ENCODE peak calls at places on chromosomes 6 and 20, in nine cellular contexts. One of them, this sample, is unnamed.

GRCh38 chr6:6752129-6752528 is 163.6 kb downstream of the LY86 start:
- DNase-seq in A673: no peak
- DNase-seq in left ventricle myocardium inferior: no peak
- DNase-seq in thyroid gland: peak; percentile 65
- DNase-seq in small intestine: no peak
- DNase-seq in PC-9: no peak
- DNase-seq in neural progenitor cell: peak; percentile 63
- DNase-seq in lower lobe of right lung: no peak
- DNase-seq in uterus: peak; percentile 30
- DNase-seq in this sample: no peak

GRCh38 chr6:28353981-28354676 is 4.4 kb downstream of the ZKSCAN3 start:
- DNase-seq in A673: no peak
- DNase-seq in left ventricle myocardium inferior: peak; percentile 30
- DNase-seq in thyroid gland: peak; percentile 27
- DNase-seq in small intestine: peak; percentile 25
- DNase-seq in PC-9: peak; percentile 65
- DNase-seq in neural progenitor cell: no peak
- DNase-seq in lower lobe of right lung: peak; percentile 77
- DNase-seq in uterus: peak; percentile 81
- DNase-seq in this sample: peak; percentile 81

GRCh38 chr6:19892250-19892649 is 55.1 kb downstream of the ID4 start:
- DNase-seq in A673: no peak
- DNase-seq in left ventricle myocardium inferior: no peak
- DNase-seq in thyroid gland: peak; percentile 77
- DNase-seq in small intestine: no peak
- DNase-seq in PC-9: peak; percentile 97
- DNase-seq in neural progenitor cell: no peak
- DNase-seq in lower lobe of right lung: peak; percentile 65
- DNase-seq in uterus: no peak
- DNase-seq in this sample: no peak

GRCh38 chr6:150299873-150300485 is 68.8 kb upstream of the IYD start:
- DNase-seq in A673: no peak
- DNase-seq in left ventricle myocardium inferior: peak; percentile 27
- DNase-seq in thyroid gland: no peak
- DNase-seq in small intestine: no peak
- DNase-seq in PC-9: no peak
- DNase-seq in neural progenitor cell: no peak
- DNase-seq in lower lobe of right lung: no peak
- DNase-seq in uterus: no peak
- DNase-seq in this sample: no peak

GRCh38 chr6:38572186-38572813 is 67.4 kb downstream of the BTBD9 start:
- DNase-seq in A673: peak; percentile 17
- DNase-seq in left ventricle myocardium inferior: no peak
- DNase-seq in thyroid gland: no peak
- DNase-seq in small intestine: peak; percentile 13
- DNase-seq in PC-9: no peak
- DNase-seq in neural progenitor cell: no peak
- DNase-seq in lower lobe of right lung: no peak
- DNase-seq in uterus: no peak
- DNase-seq in this sample: no peak

GRCh38 chr6:1390071-1390804 is 862 bp downstream of the FOXF2 start:
- DNase-seq in A673: peak; percentile 49
- DNase-seq in left ventricle myocardium inferior: no peak
- DNase-seq in thyroid gland: no peak
- DNase-seq in small intestine: no peak
- DNase-seq in PC-9: no peak
- DNase-seq in neural progenitor cell: peak; percentile 76
- DNase-seq in lower lobe of right lung: no peak
- DNase-seq in uterus: no peak
- DNase-seq in this sample: peak; percentile 81

GRCh38 chr20:44402391-44403193 is 47.1 kb downstream of the HNF4A start:
- DNase-seq in A673: no peak
- DNase-seq in left ventricle myocardium inferior: no peak
- DNase-seq in thyroid gland: no peak
- DNase-seq in small intestine: peak; percentile 64
- DNase-seq in PC-9: peak; percentile 69
- DNase-seq in neural progenitor cell: no peak
- DNase-seq in lower lobe of right lung: no peak
- DNase-seq in uterus: no peak
- DNase-seq in this sample: no peak

GRCh38 chr6:56292505-56293181 is 45.3 kb upstream of the COL21A1 start:
- DNase-seq in A673: peak; percentile 83
- DNase-seq in left ventricle myocardium inferior: no peak
- DNase-seq in thyroid gland: no peak
- DNase-seq in small intestine: peak; percentile 43
- DNase-seq in PC-9: peak; percentile 40
- DNase-seq in neural progenitor cell: peak; percentile 73
- DNase-seq in lower lobe of right lung: no peak
- DNase-seq in uterus: peak; percentile 42
- DNase-seq in this sample: peak; percentile 54

GRCh38 chr20:45290677-45291355 is 15.8 kb upstream of the RBPJL start:
- DNase-seq in A673: peak; percentile 90
- DNase-seq in left ventricle myocardium inferior: peak; percentile 68
- DNase-seq in thyroid gland: peak; percentile 81
- DNase-seq in small intestine: peak; percentile 84
- DNase-seq in PC-9: peak; percentile 87
- DNase-seq in neural progenitor cell: peak; percentile 84
- DNase-seq in lower lobe of right lung: peak; percentile 88
- DNase-seq in uterus: peak; percentile 47
- DNase-seq in this sample: peak; percentile 81

GRCh38 chr6:35019171-35019570 is 122.0 kb downstream of the TCP11 start:
- DNase-seq in A673: no peak
- DNase-seq in left ventricle myocardium inferior: no peak
- DNase-seq in thyroid gland: no peak
- DNase-seq in small intestine: no peak
- DNase-seq in PC-9: no peak
- DNase-seq in neural progenitor cell: no peak
- DNase-seq in lower lobe of right lung: peak; percentile 55
- DNase-seq in uterus: no peak
- DNase-seq in this sample: no peak

GRCh38 chr20:6919792-6920468 is 152.4 kb downstream of the BMP2 start:
- DNase-seq in A673: no peak
- DNase-seq in left ventricle myocardium inferior: no peak
- DNase-seq in thyroid gland: no peak
- DNase-seq in small intestine: no peak
- DNase-seq in PC-9: no peak
- DNase-seq in neural progenitor cell: no peak
- DNase-seq in lower lobe of right lung: no peak
- DNase-seq in uterus: no peak
- DNase-seq in this sample: no peak

GRCh38 chr6:11412011-11412424 is 125.5 kb upstream of the TMEM170B start:
- DNase-seq in A673: peak; percentile 35
- DNase-seq in left ventricle myocardium inferior: no peak
- DNase-seq in thyroid gland: no peak
- DNase-seq in small intestine: no peak
- DNase-seq in PC-9: no peak
- DNase-seq in neural progenitor cell: peak; percentile 70
- DNase-seq in lower lobe of right lung: no peak
- DNase-seq in uterus: no peak
- DNase-seq in this sample: peak; percentile 11

GRCh38 chr6:159977242-159978214 is 8.6 kb downstream of the IGF2R start:
- DNase-seq in A673: peak; percentile 73
- DNase-seq in left ventricle myocardium inferior: peak; percentile 76
- DNase-seq in thyroid gland: no peak
- DNase-seq in small intestine: no peak
- DNase-seq in PC-9: no peak
- DNase-seq in neural progenitor cell: peak; percentile 19
- DNase-seq in lower lobe of right lung: no peak
- DNase-seq in uterus: peak; percentile 85
- DNase-seq in this sample: no peak

GRCh38 chr20:7716286-7716972 is 223.8 kb downstream of the HAO1 start:
- DNase-seq in A673: no peak
- DNase-seq in left ventricle myocardium inferior: no peak
- DNase-seq in thyroid gland: no peak
- DNase-seq in small intestine: no peak
- DNase-seq in PC-9: no peak
- DNase-seq in neural progenitor cell: no peak
- DNase-seq in lower lobe of right lung: no peak
- DNase-seq in uterus: no peak
- DNase-seq in this sample: no peak

GRCh38 chr6:105431226-105431625 is 28.3 kb upstream of the PREP start:
- DNase-seq in A673: peak; percentile 60
- DNase-seq in left ventricle myocardium inferior: no peak
- DNase-seq in thyroid gland: no peak
- DNase-seq in small intestine: peak; percentile 55
- DNase-seq in PC-9: peak; percentile 25
- DNase-seq in neural progenitor cell: peak; percentile 56
- DNase-seq in lower lobe of right lung: no peak
- DNase-seq in uterus: no peak
- DNase-seq in this sample: no peak

GRCh38 chr6:147759088-147759487 is 250.6 kb downstream of the SAMD5 start:
- DNase-seq in A673: peak; percentile 27
- DNase-seq in left ventricle myocardium inferior: no peak
- DNase-seq in thyroid gland: no peak
- DNase-seq in small intestine: no peak
- DNase-seq in PC-9: no peak
- DNase-seq in neural progenitor cell: no peak
- DNase-seq in lower lobe of right lung: no peak
- DNase-seq in uterus: no peak
- DNase-seq in this sample: no peak

GRCh38 chr6:51350308-51350904 is 531.7 kb downstream of the TFAP2B start:
- DNase-seq in A673: peak; percentile 27
- DNase-seq in left ventricle myocardium inferior: no peak
- DNase-seq in thyroid gland: no peak
- DNase-seq in small intestine: no peak
- DNase-seq in PC-9: no peak
- DNase-seq in neural progenitor cell: no peak
- DNase-seq in lower lobe of right lung: no peak
- DNase-seq in uterus: no peak
- DNase-seq in this sample: no peak

GRCh38 chr6:18488526-18489270 is 101.5 kb downstream of the RNF144B start:
- DNase-seq in A673: no peak
- DNase-seq in left ventricle myocardium inferior: no peak
- DNase-seq in thyroid gland: no peak
- DNase-seq in small intestine: no peak
- DNase-seq in PC-9: no peak
- DNase-seq in neural progenitor cell: no peak
- DNase-seq in lower lobe of right lung: no peak
- DNase-seq in uterus: no peak
- DNase-seq in this sample: peak; percentile 60

DNA sequence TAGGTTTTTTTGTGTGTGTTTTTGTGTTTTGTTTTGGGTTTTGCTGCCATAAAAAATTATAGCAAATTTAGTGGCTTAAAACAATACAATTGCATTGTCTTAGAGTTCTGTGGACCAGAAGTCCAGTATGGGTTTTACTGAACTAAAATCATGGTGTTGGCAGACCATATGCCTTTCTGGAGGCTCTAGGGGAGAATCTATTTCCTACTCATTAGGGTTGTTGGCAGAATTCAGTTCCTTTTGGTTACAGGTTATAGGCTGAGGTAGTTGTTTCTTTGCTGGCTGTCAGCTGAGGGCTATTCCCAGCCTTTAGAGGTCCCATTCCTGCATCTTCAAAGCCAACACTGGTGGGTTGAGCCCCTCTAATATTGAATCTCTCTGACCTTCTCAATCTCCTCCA is 181.3 kb downstream of the IBTK start:
- DNase-seq in A673: no peak
- DNase-seq in left ventricle myocardium inferior: no peak
- DNase-seq in thyroid gland: no peak
- DNase-seq in small intestine: no peak
- DNase-seq in PC-9: no peak
- DNase-seq in neural progenitor cell: no peak
- DNase-seq in lower lobe of right lung: no peak
- DNase-seq in uterus: no peak
- DNase-seq in this sample: no peak
- H3K27ac ChIP-seq in A673: no peak overlapping the region
- H3K27ac ChIP-seq in left ventricle myocardium inferior: no peak overlapping the region
- H3K27ac ChIP-seq in thyroid gland: no peak overlapping the region
- H3K27ac ChIP-seq in small intestine: no peak overlapping the region
- H3K27ac ChIP-seq in PC-9: no peak overlapping the region
- H3K27ac ChIP-seq in neural progenitor cell: no peak overlapping the region
- H3K27ac ChIP-seq in lower lobe of right lung: no peak overlapping the region
- H3K27ac ChIP-seq in uterus: no peak overlapping the region
- H3K27ac ChIP-seq in this sample: no peak overlapping the region

GRCh38 chr6:155261146-155261900 is 2.5 kb upstream of the CLDN20 start:
- DNase-seq in A673: no peak
- DNase-seq in left ventricle myocardium inferior: no peak
- DNase-seq in thyroid gland: no peak
- DNase-seq in small intestine: no peak
- DNase-seq in PC-9: no peak
- DNase-seq in neural progenitor cell: peak; percentile 70
- DNase-seq in lower lobe of right lung: no peak
- DNase-seq in uterus: no peak
- DNase-seq in this sample: no peak
- H3K27ac ChIP-seq in A673: no peak overlapping the region
- H3K27ac ChIP-seq in left ventricle myocardium inferior: no peak overlapping the region
- H3K27ac ChIP-seq in thyroid gland: no peak overlapping the region
- H3K27ac ChIP-seq in small intestine: no peak overlapping the region
- H3K27ac ChIP-seq in PC-9: no peak overlapping the region
- H3K27ac ChIP-seq in neural progenitor cell: peak overlapping the region; percentile 75
- H3K27ac ChIP-seq in lower lobe of right lung: no peak overlapping the region
- H3K27ac ChIP-seq in uterus: no peak overlapping the region
- H3K27ac ChIP-seq in this sample: no peak overlapping the region

DNA sequence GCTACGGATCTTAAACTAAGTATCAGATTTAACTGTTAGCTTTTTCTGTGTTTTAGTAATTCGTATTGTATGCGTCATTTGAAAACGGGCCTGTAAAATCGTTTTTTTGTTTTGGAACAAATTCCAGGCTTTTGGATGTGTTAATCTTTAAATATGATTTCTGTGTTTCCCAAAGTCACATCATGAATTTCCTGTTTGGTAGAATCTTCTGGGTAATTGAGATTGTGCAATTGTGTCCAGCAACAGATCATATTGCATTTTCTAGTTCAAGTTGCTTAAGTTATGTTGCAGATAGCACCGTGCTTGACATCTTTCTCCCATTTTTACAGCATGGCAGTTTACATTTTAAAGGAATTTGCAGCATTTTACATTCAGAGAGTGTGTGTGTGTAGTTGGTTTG is 1.9 kb downstream of the MAPK14 start:
- DNase-seq in A673: peak; percentile 63
- DNase-seq in left ventricle myocardium inferior: no peak
- DNase-seq in thyroid gland: no peak
- DNase-seq in small intestine: peak; percentile 36
- DNase-seq in PC-9: no peak
- DNase-seq in neural progenitor cell: no peak
- DNase-seq in lower lobe of right lung: no peak
- DNase-seq in uterus: no peak
- DNase-seq in this sample: no peak
- H3K27ac ChIP-seq in A673: peak overlapping the region; percentile 92
- H3K27ac ChIP-seq in left ventricle myocardium inferior: peak overlapping the region; percentile 96
- H3K27ac ChIP-seq in thyroid gland: peak overlapping the region; percentile 96
- H3K27ac ChIP-seq in small intestine: no peak overlapping the region
- H3K27ac ChIP-seq in PC-9: peak overlapping the region; percentile 87
- H3K27ac ChIP-seq in neural progenitor cell: no peak overlapping the region
- H3K27ac ChIP-seq in lower lobe of right lung: peak overlapping the region; percentile 96
- H3K27ac ChIP-seq in uterus: peak overlapping the region; percentile 86
- H3K27ac ChIP-seq in this sample: peak overlapping the region; percentile 40

DNA sequence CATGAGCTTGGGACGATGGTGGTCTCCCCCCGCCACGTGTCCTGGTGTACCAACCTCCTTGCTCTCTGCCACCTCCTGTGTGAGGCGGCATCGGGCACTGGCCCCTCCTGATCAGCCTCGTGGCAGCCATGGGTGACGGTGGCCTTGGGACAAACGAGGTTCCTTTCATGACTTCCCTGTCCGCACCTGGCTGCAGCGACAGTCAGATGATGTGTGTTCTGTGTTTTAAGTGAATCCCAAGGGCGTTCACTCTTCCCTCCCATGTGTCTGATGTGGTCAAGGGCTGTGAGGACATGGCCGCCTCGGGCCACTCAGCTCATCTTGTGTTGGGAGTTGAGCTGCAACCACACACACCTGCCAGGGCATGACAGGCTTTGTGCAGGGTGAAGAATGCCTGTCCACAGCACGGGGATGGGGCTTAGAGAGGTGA is 30.4 kb upstream of the PCMTD2 start:
- DNase-seq in A673: no peak
- DNase-seq in left ventricle myocardium inferior: no peak
- DNase-seq in thyroid gland: no peak
- DNase-seq in small intestine: no peak
- DNase-seq in PC-9: no peak
- DNase-seq in neural progenitor cell: no peak
- DNase-seq in lower lobe of right lung: no peak
- DNase-seq in uterus: no peak
- DNase-seq in this sample: no peak
- H3K27ac ChIP-seq in A673: peak overlapping the region; percentile 89
- H3K27ac ChIP-seq in left ventricle myocardium inferior: peak overlapping the region; percentile 72
- H3K27ac ChIP-seq in thyroid gland: no peak overlapping the region
- H3K27ac ChIP-seq in small intestine: no peak overlapping the region
- H3K27ac ChIP-seq in PC-9: no peak overlapping the region
- H3K27ac ChIP-seq in neural progenitor cell: no peak overlapping the region
- H3K27ac ChIP-seq in lower lobe of right lung: no peak overlapping the region
- H3K27ac ChIP-seq in uterus: no peak overlapping the region
- H3K27ac ChIP-seq in this sample: no peak overlapping the region